ENCODE peak calls at places on chromosomes 16 and 17, in five cellular contexts. Q is posterior cingulate gyrus, Z is psoas muscle, W is endodermal cell, R is A673. P is an unnamed sample.

GRCh38 chr16:57023541-57024249 is 34.3 kb downstream of the NLRC5 start:
- DNase-seq in R (no peak), Q (no peak), W (no peak), Z (no peak), P (no peak)

GRCh38 chr17:78762007-78762406 is 20.1 kb downstream of the CYTH1 start:
- DNase-seq in W (no peak), Z (no peak), Q (no peak), R (no peak), P (no peak)

GRCh38 chr16:12425134-12425941 is 378.3 kb downstream of the CPPED1 start:
- DNase-seq in R (no peak), W (no peak), Z (no peak), Q (no peak), P (no peak)

GRCh38 chr17:40560592-40561293 is 4.5 kb downstream of the CCR7 start:
- DNase-seq in Z (peak; percentile 51), W (no peak), Q (no peak), R (no peak), P (no peak)

GRCh38 chr17:1787301-1787902 is 25.5 kb downstream of the SERPINF1 start:
- DNase-seq in Z (peak; percentile 91), W (no peak), R (no peak), Q (no peak), P (no peak)

GRCh38 chr16:25063102-25063501 is 47.9 kb upstream of the ARHGAP17 start:
- DNase-seq in Q (no peak), W (no peak), R (no peak), Z (no peak), P (peak; percentile 57)

GRCh38 chr16:27097671-27098275 is 31.0 kb downstream of the C16orf82 start:
- DNase-seq in Z (peak; percentile 83), R (peak; percentile 25), W (no peak), Q (no peak), P (no peak)

GRCh38 chr16:53061701-53062159 is 6.9 kb downstream of the CHD9 start:
- DNase-seq in W (no peak), R (no peak), Z (no peak), Q (no peak), P (no peak)

GRCh38 chr17:57604771-57605733 is 140.0 kb downstream of the CCDC182 start:
- DNase-seq in Z (peak; percentile 67), W (no peak), Q (peak; percentile 56), R (peak; percentile 73), P (peak; percentile 88)

GRCh38 chr17:17690156-17690737 is 9.0 kb downstream of the RAI1 start:
- DNase-seq in W (no peak), Q (no peak), R (no peak), Z (no peak), P (no peak)

GRCh38 chr16:73173396-73173795 is 125.5 kb upstream of the ZFHX3 start:
- DNase-seq in R (no peak), Z (no peak), W (peak; percentile 59), Q (no peak), P (no peak)

GRCh38 chr17:79808763-79809529 is 12.1 kb upstream of the CBX8 start:
- DNase-seq in R (no peak), W (peak; percentile 90), Q (no peak), Z (no peak), P (peak; percentile 49)

GRCh38 chr17:78001182-78001581 is 42.7 kb downstream of the TNRC6C start:
- DNase-seq in R (no peak), W (no peak), Z (no peak), Q (no peak), P (no peak)

GRCh38 chr17:7774037-7774659 is 56.6 kb downstream of the DNAH2 start:
- DNase-seq in Z (no peak), R (no peak), Q (no peak), W (no peak), P (no peak)

GRCh38 chr16:777826-778225 is 10.4 kb downstream of the RPUSD1 start:
- DNase-seq in R (no peak), Q (no peak), Z (no peak), W (no peak), P (peak; percentile 35)

GRCh38 chr17:59829217-59830006 is 63.3 kb downstream of the TUBD1 start:
- DNase-seq in Z (no peak), Q (no peak), W (no peak), R (peak; percentile 99), P (peak; percentile 64)

GRCh38 chr16:57984443-57985203 is 13.7 kb upstream of the CNGB1 start:
- DNase-seq in R (peak; percentile 97), Z (peak; percentile 87), W (peak; percentile 99), Q (peak; percentile 56), P (no peak)

GRCh38 chr17:67272312-67273050 is 27.5 kb upstream of the HELZ start:
- DNase-seq in W (peak; percentile 86), Q (no peak), Z (no peak), R (peak; percentile 59), P (peak; percentile 89)

GRCh38 chr16:25258856-25259179 is 1.2 kb upstream of the ZKSCAN2 start:
- DNase-seq in Q (no peak), W (peak; percentile 73), Z (no peak), R (no peak), P (no peak)

GRCh38 chr17:8060274-8060673 is 21.4 kb downstream of the ALOX15B start:
- DNase-seq in R (peak; percentile 83), Q (peak; percentile 61), Z (no peak), W (peak; percentile 90), P (peak; percentile 77)

GRCh38 chr17:79509496-79509895 is 101.4 kb downstream of the RBFOX3 start:
- DNase-seq in Q (no peak), W (no peak), R (no peak), Z (no peak), P (no peak)

GRCh38 chr16:56013962-56014552 is 138.9 kb upstream of the CES5A start:
- DNase-seq in Z (peak; percentile 54), Q (peak; percentile 37), R (peak; percentile 50), W (peak; percentile 96), P (peak; percentile 83)

GRCh38 chr17:75832652-75833400 is 11.4 kb downstream of the UNC13D start:
- DNase-seq in Q (no peak), Z (no peak), R (no peak), W (peak; percentile 94), P (no peak)

GRCh38 chr17:75271955-75272847 is 1.2 kb upstream of the MIF4GD start:
- DNase-seq in Z (peak; percentile 74), W (peak; percentile 66), Q (peak; percentile 41), R (no peak), P (no peak)

GRCh38 chr16:74743668-74744299 is 30.8 kb downstream of the FA2H start:
- DNase-seq in R (peak; percentile 18), Z (no peak), Q (no peak), W (no peak), P (peak; percentile 48)

GRCh38 chr16:535446-536405 is 8.2 kb downstream of the CAPN15 start:
- DNase-seq in Q (no peak), Z (peak; percentile 91), R (no peak), W (no peak), P (peak; percentile 50)

GRCh38 chr16:58500329-58501241 is 642 bp downstream of the NDRG4 start:
- DNase-seq in Z (peak; percentile 36), R (no peak), Q (peak; percentile 29), W (peak; percentile 83), P (no peak)

GRCh38 chr16:57741660-57742191 is 6.2 kb downstream of the KATNB1 start:
- DNase-seq in Z (peak; percentile 30), Q (no peak), R (peak; percentile 42), W (peak; percentile 38), P (peak; percentile 69)

P was measured in SJCRH30.